ENCODE peak calls at places on chromosomes 4 and X, in seven cellular contexts. V is HFF-Myc, G is lower leg skin, A is mesothelial cell of epicardium, M is PC-3, D is GM13976, T is fibroblast of lung. Z is an unnamed sample.

GRCh38 chr4:5839751-5840674 is 52.9 kb downstream of the CRMP1 start:
- DNase-seq in V (no peak), G (no peak), A (no peak), M (no peak), D (no peak), T (no peak), Z (no peak)

GRCh38 chr4:7795983-7796382 is 143.7 kb downstream of the AFAP1 start:
- DNase-seq in V (no peak), G (no peak), A (no peak), M (no peak), D (no peak), T (no peak), Z (no peak)

GRCh38 chrX:71976753-71977152 is 66.1 kb downstream of the NHSL2 start:
- DNase-seq in V (no peak), G (no peak), A (no peak), M (no peak), D (no peak), T (peak), Z (no peak)

GRCh38 chr4:55545133-55545532 is 1.6 kb downstream of the CLOCK start:
- DNase-seq in V (no peak), G (no peak), A (no peak), M (peak), D (no peak), T (peak), Z (no peak)

GRCh38 chrX:13380230-13380629 is 60.4 kb upstream of the ATXN3L start:
- DNase-seq in V (no peak), G (no peak), A (no peak), M (peak), D (no peak), T (peak), Z (no peak)

GRCh38 chr4:35541146-35541887 is 703.0 kb downstream of the ARAP2 start:
- DNase-seq in V (no peak), G (no peak), A (no peak), M (no peak), D (no peak), T (no peak), Z (no peak)

GRCh38 chrX:112368371-112368770 is 285.8 kb upstream of the TRPC5 start:
- DNase-seq in V (no peak), G (no peak), A (no peak), M (no peak), D (no peak), T (no peak), Z (no peak)

GRCh38 chr4:1728061-1728980 is 7.0 kb downstream of the TACC3 start:
- DNase-seq in V (no peak), G (no peak), A (no peak), M (no peak), D (no peak), T (no peak), Z (no peak)

GRCh38 chrX:150873616-150874015 is 24.9 kb downstream of the CD99L2 start:
- DNase-seq in V (no peak), G (peak), A (no peak), M (peak), D (no peak), T (peak), Z (no peak)

GRCh38 chrX:103254171-103254824 is 657 bp downstream of the TCEAL8 start:
- DNase-seq in V (peak), G (peak), A (no peak), M (peak), D (peak), T (peak), Z (no peak)

GRCh38 chr4:1500966-1501753 is 94.9 kb upstream of the NKX1-1 start:
- DNase-seq in V (no peak), G (no peak), A (no peak), M (no peak), D (no peak), T (no peak), Z (no peak)

GRCh38 chr4:67103001-67103737 is 442.1 kb downstream of the CENPC start:
- DNase-seq in V (no peak), G (no peak), A (no peak), M (peak), D (no peak), T (no peak), Z (no peak)

GRCh38 chr4:166012129-166013078 is 139.4 kb downstream of the TLL1 start:
- DNase-seq in V (no peak), G (no peak), A (no peak), M (peak), D (no peak), T (peak), Z (no peak)

GRCh38 chrX:49037883-49038475 is 5.2 kb downstream of the TFE3 start:
- DNase-seq in V (no peak), G (no peak), A (no peak), M (peak), D (no peak), T (peak), Z (no peak)

GRCh38 chr4:105451346-105451745 is 22.5 kb downstream of the PPA2 start:
- DNase-seq in V (no peak), G (no peak), A (no peak), M (no peak), D (no peak), T (no peak), Z (no peak)
- TF ChIP-seq CTCF in V (no peak), G (no peak), A (no peak), M (no peak), D (no peak), T (no peak), Z (no peak)

DNA sequence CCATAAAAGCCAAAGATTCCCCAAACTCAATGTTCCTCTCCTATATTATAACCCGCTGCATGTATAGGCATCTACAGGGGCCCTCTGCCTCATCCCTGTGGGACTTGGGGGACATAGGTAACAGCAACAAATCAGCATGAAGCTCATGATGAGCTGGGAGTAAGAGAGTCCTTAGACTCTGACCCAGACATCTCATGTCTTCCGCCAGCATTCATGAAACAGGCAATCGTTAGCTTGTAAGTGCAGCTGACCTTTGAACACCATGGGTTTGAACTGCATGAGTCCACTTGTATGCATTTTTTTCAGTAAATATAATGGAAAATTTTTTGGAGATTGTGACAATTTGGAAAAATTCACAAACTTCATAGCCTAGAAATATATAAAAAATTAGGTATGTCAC is 10.4 kb upstream of the SCOC start:
- DNase-seq in V (no peak), G (no peak), A (no peak), M (no peak), D (no peak), T (no peak), Z (no peak)
- TF ChIP-seq CTCF in V (no peak), G (no peak), A (no peak), M (no peak), D (no peak), T (no peak), Z (no peak)

DNA sequence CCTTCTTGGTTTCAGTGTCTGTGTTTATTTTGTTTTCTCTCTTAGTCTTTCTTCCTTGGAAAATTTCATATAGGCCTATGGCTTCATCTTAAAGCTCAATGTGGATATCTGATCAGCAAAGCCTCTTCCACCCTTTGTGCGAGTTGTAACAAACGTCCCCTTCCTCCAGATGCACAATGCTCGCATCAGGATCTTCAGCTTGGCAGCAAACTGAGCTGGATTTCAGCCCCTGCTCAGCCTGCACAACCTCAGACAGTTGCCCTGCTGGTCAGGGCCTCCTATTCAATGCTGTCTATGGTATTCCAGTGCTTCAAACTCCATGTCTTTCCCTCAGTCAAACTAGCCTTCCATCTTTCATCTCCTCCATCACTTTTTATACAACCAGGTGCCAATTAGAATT is 309.4 kb downstream of the ARHGAP24 start:
- DNase-seq in V (no peak), G (no peak), A (no peak), M (no peak), D (no peak), T (no peak), Z (no peak)
- TF ChIP-seq CTCF in V (no peak), G (no peak), A (no peak), M (no peak), D (no peak), T (no peak), Z (no peak)

GRCh38 chr4:90027565-90027964 is 99.6 kb upstream of the CCSER1 start:
- DNase-seq in V (no peak), G (no peak), A (no peak), M (no peak), D (no peak), T (no peak), Z (no peak)

GRCh38 chr4:90030202-90030601 is 97.0 kb upstream of the CCSER1 start:
- DNase-seq in V (no peak), G (no peak), A (no peak), M (no peak), D (no peak), T (no peak), Z (no peak)

GRCh38 chr4:90025248-90025647 is 101.9 kb upstream of the CCSER1 start:
- DNase-seq in V (no peak), G (no peak), A (no peak), M (peak), D (no peak), T (peak), Z (no peak)

GRCh38 chr4:90028460-90028859 is 98.7 kb upstream of the CCSER1 start:
- DNase-seq in V (no peak), G (no peak), A (no peak), M (no peak), D (no peak), T (no peak), Z (no peak)

DNA sequence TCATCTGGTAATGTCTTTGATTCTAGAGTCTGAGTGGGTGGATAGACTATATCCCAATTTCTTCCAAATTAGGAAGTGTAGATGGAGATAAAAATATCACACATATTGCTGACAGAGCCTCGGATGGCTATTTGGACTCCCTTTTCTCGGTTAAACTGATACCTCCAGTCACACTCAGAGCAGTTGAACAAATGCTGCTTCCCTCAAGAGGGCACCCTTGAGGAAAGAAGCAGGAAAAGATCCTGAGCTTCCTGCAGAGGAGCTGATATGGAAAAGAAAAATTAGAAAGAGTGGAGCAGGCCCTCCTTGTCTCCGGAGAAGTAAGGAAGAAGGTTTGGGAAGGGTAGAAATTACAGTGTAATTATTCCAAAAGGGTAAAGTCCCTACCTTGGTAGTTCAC is 96.2 kb upstream of the CCSER1 start:
- DNase-seq in V (no peak), G (no peak), A (no peak), M (peak), D (no peak), T (no peak), Z (no peak)
- TF ChIP-seq CTCF in V (no peak), G (no peak), A (no peak), M (peak), D (no peak), T (no peak), Z (no peak)

GRCh38 chrX:36909584-36909983 is 98.6 kb upstream of the FAM47C start:
- DNase-seq in V (no peak), G (no peak), A (no peak), M (no peak), D (no peak), T (peak), Z (no peak)

GRCh38 chrX:36913551-36913950 is 94.6 kb upstream of the FAM47C start:
- DNase-seq in V (no peak), G (no peak), A (no peak), M (no peak), D (no peak), T (no peak), Z (no peak)

GRCh38 chrX:36908801-36909403 is 99.3 kb upstream of the FAM47C start:
- DNase-seq in V (no peak), G (no peak), A (no peak), M (peak), D (peak), T (peak), Z (peak)
- TF ChIP-seq CTCF in V (no peak), G (no peak), A (peak), M (peak), D (peak), T (no peak), Z (peak)

GRCh38 chrX:28701222-28701621 is 114.0 kb downstream of the IL1RAPL1 start:
- DNase-seq in V (no peak), G (no peak), A (no peak), M (no peak), D (no peak), T (no peak), Z (no peak)
- TF ChIP-seq CTCF in V (no peak), G (no peak), A (peak), M (peak), D (no peak), T (no peak), Z (no peak)

GRCh38 chrX:153439977-153440376 is 5.9 kb downstream of the TREX2 start:
- DNase-seq in V (no peak), G (no peak), A (no peak), M (no peak), D (no peak), T (no peak), Z (no peak)

GRCh38 chrX:153440556-153441135 is 5.2 kb downstream of the TREX2 start:
- DNase-seq in V (no peak), G (no peak), A (no peak), M (no peak), D (no peak), T (no peak), Z (no peak)

GRCh38 chrX:153442463-153442862 is 3.4 kb downstream of the TREX2 start:
- DNase-seq in V (no peak), G (no peak), A (no peak), M (no peak), D (no peak), T (no peak), Z (no peak)

GRCh38 chrX:153441981-153442380 is 3.9 kb downstream of the TREX2 start:
- DNase-seq in V (no peak), G (no peak), A (no peak), M (no peak), D (no peak), T (no peak), Z (no peak)

GRCh38 chrX:153441296-153441695 is 4.6 kb downstream of the TREX2 start:
- DNase-seq in V (no peak), G (no peak), A (no peak), M (no peak), D (no peak), T (no peak), Z (no peak)
- TF ChIP-seq CTCF in V (no peak), G (no peak), A (no peak), M (no peak), D (no peak), T (no peak), Z (no peak)

DNA sequence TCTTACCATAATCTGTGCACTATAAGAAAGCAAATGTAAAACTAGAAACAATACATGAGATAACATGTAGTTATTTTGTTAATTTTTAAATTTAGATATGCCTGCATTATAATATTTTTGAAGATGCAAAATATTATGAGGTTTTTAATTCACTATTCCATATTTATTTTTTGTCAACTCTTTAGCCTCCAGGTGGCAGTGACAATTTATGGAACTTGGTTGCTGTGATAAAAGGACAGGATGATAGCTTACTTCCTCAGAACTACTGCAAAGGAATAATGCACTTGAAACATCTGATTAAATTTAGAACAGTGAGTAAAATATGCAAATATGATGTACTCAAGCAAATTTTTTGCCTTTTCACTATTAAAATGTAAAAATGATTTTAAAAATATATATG is 45.1 kb downstream of the SPATA4 start:
- DNase-seq in V (peak), G (no peak), A (no peak), M (peak), D (no peak), T (peak), Z (peak)
- TF ChIP-seq CTCF in V (no peak), G (no peak), A (no peak), M (peak), D (no peak), T (peak), Z (peak)

DNA sequence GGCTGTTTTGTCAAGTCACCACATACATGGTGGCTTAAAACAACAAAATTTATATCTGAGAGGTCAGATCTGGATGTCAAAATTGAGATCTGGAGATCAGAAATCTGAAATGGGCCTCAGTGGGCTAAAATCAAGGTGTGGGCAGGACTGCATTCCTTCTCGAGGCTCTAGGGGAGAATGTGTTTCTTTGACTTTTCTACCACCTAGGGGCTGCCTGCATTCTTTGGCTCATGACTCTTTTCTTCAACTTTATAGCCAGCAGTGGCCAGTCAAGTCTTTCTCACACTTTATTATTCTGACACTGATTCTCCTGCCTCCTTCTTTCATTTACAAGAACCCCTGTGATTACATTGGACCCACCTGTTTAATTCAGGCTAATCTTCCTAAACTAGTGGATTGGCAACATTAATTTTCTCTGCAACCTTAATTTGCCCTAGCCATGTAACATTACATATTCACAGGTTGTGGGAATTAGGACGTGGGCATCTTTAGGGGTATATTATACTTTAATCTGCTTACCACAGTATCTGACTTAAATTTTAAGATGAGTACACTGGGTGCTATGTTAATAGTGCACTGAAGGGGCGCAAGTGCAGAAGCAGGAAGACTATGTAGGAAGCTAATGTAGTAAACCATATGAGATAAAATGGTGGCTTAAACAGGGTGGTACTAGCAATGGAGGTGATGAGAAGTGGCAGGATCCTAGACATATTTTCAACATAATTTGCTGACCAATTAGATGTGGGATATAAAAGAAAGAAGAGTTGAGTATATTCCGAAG is 188.0 kb downstream of the SLC4A4 start:
- DNase-seq in V (no peak), G (no peak), A (no peak), M (peak), D (no peak), T (no peak), Z (no peak)
- TF ChIP-seq CTCF in V (peak), G (no peak), A (no peak), M (peak), D (no peak), T (no peak), Z (no peak)